ENCODE peak calls at places on chromosomes 7 and 10, in eight cellular contexts. G is activated T-helper 2 cell treated with anti-CD3 and anti-CD28 coated beads, Interferon-gamma antibody, Interleukin-2, Interleukin-4, amounts not matched to agents 10 μg/mL and 5 μg/mL and 100 μg/mL, durations not matched to agents 14 hours and 24 hours and 36 hours; H is effector memory CD8-positive, alpha-beta T cell; M is heart left ventricle; W is pancreas; O is NB4; Z is NCI-H1436; P is AML-193. X is an unnamed sample.

GRCh38 chr10:87930929-87931835 is 67.8 kb downstream of the PTEN start:
- DNase-seq in P (no peak), G (no peak), M (no peak), Z (no peak), H (no peak), W (no peak), O (no peak), X (no peak)

GRCh38 chr7:150842018-150842417 is 10.3 kb upstream of the AOC1 start:
- DNase-seq in P (no peak), O (no peak), Z (no peak), G (no peak), H (no peak), W (no peak), M (no peak), X (no peak)

GRCh38 chr10:113705344-113705878 is 25.7 kb downstream of the CASP7 start:
- DNase-seq in G (no peak), P (no peak), Z (no peak), O (no peak), M (no peak), W (no peak), H (no peak), X (no peak)

GRCh38 chr10:45000138-45000763 is 472 bp upstream of the ZNF22 start:
- DNase-seq in Z (no peak), O (peak), M (peak), G (no peak), P (peak), H (no peak), W (peak), X (peak)

GRCh38 chr10:24303522-24304310 is 94.8 kb downstream of the KIAA1217 start:
- DNase-seq in W (no peak), P (no peak), G (no peak), M (no peak), Z (no peak), H (no peak), O (no peak), X (no peak)

GRCh38 chr7:22443370-22444180 is 56.4 kb downstream of the STEAP1B start:
- DNase-seq in M (no peak), Z (no peak), G (no peak), W (no peak), O (no peak), P (no peak), H (no peak), X (no peak)

GRCh38 chr7:90624128-90624980 is 28.2 kb downstream of the CDK14 start:
- DNase-seq in O (peak), M (no peak), G (no peak), Z (no peak), W (no peak), P (no peak), H (no peak), X (no peak)

GRCh38 chr7:37150180-37150579 is 298.5 kb downstream of the ELMO1 start:
- DNase-seq in W (no peak), P (no peak), Z (no peak), G (no peak), H (no peak), M (no peak), O (no peak), X (no peak)

GRCh38 chr10:122786269-122786668 is 59.4 kb downstream of the CUZD1 start:
- DNase-seq in O (peak), Z (no peak), G (no peak), H (no peak), P (no peak), W (no peak), M (no peak), X (peak)

GRCh38 chr7:127437772-127438330 is 45.3 kb upstream of the ZNF800 start:
- DNase-seq in W (no peak), O (no peak), M (no peak), Z (no peak), H (no peak), G (no peak), P (no peak), X (no peak)

GRCh38 chr7:106775552-106775936 is 89.5 kb upstream of the PIK3CG start:
- DNase-seq in H (no peak), W (no peak), P (no peak), O (peak), Z (no peak), G (no peak), M (no peak), X (no peak)

X was measured in Caco-2.